ENCODE peak calls at places on chromosomes 1 and 21, in nine cellular contexts. M is body of pancreas; F is CD8-positive, alpha-beta T cell; G is IMR-90; B is hepatocyte; X is K562; O is psoas muscle; U is tibial nerve; K is upper lobe of left lung. H is an unnamed sample.

GRCh38 chr1:113434081-113434873 is 44.0 kb downstream of the MAGI3 start:
- DNase-seq in M (peak; percentile 46), F (no peak), G (no peak), B (peak; percentile 22), X (no peak), O (no peak), U (no peak), K (no peak), H (no peak)

GRCh38 chr1:187396929-187397796 is 568.4 kb downstream of the PLA2G4A start:
- DNase-seq in M (no peak), F (no peak), G (no peak), B (no peak), X (no peak), O (no peak), U (no peak), K (no peak), H (no peak)

GRCh38 chr1:168803696-168804510 is 74.9 kb upstream of the DPT start:
- DNase-seq in M (peak; percentile 20), F (no peak), G (no peak), B (peak; percentile 21), X (no peak), O (no peak), U (no peak), K (no peak), H (no peak)

GRCh38 chr1:116127123-116127847 is 16.1 kb downstream of the MAB21L3 start:
- DNase-seq in M (no peak), F (no peak), G (no peak), B (no peak), X (no peak), O (no peak), U (no peak), K (no peak), H (no peak)

GRCh38 chr1:38243106-38243505 is 196.5 kb upstream of the POU3F1 start:
- DNase-seq in M (no peak), F (no peak), G (no peak), B (peak; percentile 58), X (peak; percentile 35), O (no peak), U (no peak), K (no peak), H (no peak)

GRCh38 chr21:17466166-17466565 is 46.7 kb upstream of the CXADR start:
- DNase-seq in M (peak; percentile 28), F (no peak), G (peak; percentile 83), B (peak; percentile 64), X (no peak), O (no peak), U (no peak), K (peak; percentile 45), H (no peak)

GRCh38 chr1:228016653-228017355 is 10.0 kb downstream of the WNT3A start:
- DNase-seq in M (no peak), F (no peak), G (no peak), B (no peak), X (no peak), O (no peak), U (no peak), K (no peak), H (no peak)

GRCh38 chr1:9766759-9767442 is 56.9 kb downstream of the CLSTN1 start:
- DNase-seq in M (peak; percentile 12), F (no peak), G (peak; percentile 100), B (peak; percentile 23), X (no peak), O (no peak), U (no peak), K (no peak), H (no peak)

GRCh38 chr1:197915797-197916686 is 1.1 kb upstream of the LHX9 start:
- DNase-seq in M (peak; percentile 58), F (no peak), G (peak; percentile 61), B (peak; percentile 76), X (peak; percentile 47), O (peak; percentile 61), U (no peak), K (no peak), H (no peak)

GRCh38 chr1:182629674-182630073 is 25.5 kb upstream of the RGS16 start:
- DNase-seq in M (no peak), F (peak; percentile 58), G (no peak), B (no peak), X (no peak), O (no peak), U (no peak), K (no peak), H (no peak)

GRCh38 chr21:42278750-42279149 is 36.5 kb downstream of the TFF3 start:
- DNase-seq in M (no peak), F (no peak), G (no peak), B (no peak), X (no peak), O (no peak), U (no peak), K (no peak), H (no peak)

GRCh38 chr21:42277593-42277992 is 37.6 kb downstream of the TFF3 start:
- DNase-seq in M (no peak), F (no peak), G (peak; percentile 39), B (no peak), X (no peak), O (no peak), U (no peak), K (no peak), H (no peak)

GRCh38 chr21:42279341-42279871 is 35.8 kb downstream of the TFF3 start:
- DNase-seq in M (no peak), F (no peak), G (no peak), B (no peak), X (no peak), O (no peak), U (no peak), K (no peak), H (no peak)

GRCh38 chr21:42276076-42276475 is 39.1 kb downstream of the TFF3 start:
- DNase-seq in M (no peak), F (no peak), G (no peak), B (no peak), X (no peak), O (no peak), U (no peak), K (no peak), H (no peak)

GRCh38 chr21:42276526-42277154 is 38.6 kb downstream of the TFF3 start:
- DNase-seq in M (no peak), F (no peak), G (no peak), B (no peak), X (no peak), O (no peak), U (no peak), K (no peak), H (no peak)
- TF ChIP-seq CTCF in M (no peak), F (no peak), G (no peak), B (peak; percentile 25), X (no peak), O (no peak), U (no peak), K (no peak), H (no peak)

GRCh38 chr1:101276818-101277217 is 40.0 kb downstream of the S1PR1 start:
- DNase-seq in M (no peak), F (no peak), G (no peak), B (no peak), X (no peak), O (no peak), U (no peak), K (no peak), H (no peak)
- H3K4me3 ChIP-seq in M (no peak overlapping the region), F (no peak overlapping the region), G (no peak overlapping the region), B (no peak overlapping the region), X (no peak overlapping the region), O (no peak overlapping the region), U (no peak overlapping the region), K (no peak overlapping the region), H (no peak overlapping the region)

GRCh38 chr1:8204823-8205222 is 113.1 kb upstream of the SLC45A1 start:
- DNase-seq in M (no peak), F (no peak), G (no peak), B (no peak), X (no peak), O (no peak), U (no peak), K (no peak), H (no peak)
- H3K27ac ChIP-seq in M (no peak overlapping the region), F (no peak overlapping the region), G (no peak overlapping the region), B (peak overlapping the region; percentile 90), X (no peak overlapping the region), O (no peak overlapping the region), U (peak overlapping the region; percentile 76), K (peak overlapping the region; percentile 73), H (no peak overlapping the region)

GRCh38 chr1:25748531-25749205 is 51.3 kb upstream of the SELENON start:
- DNase-seq in M (no peak), F (no peak), G (no peak), B (no peak), X (no peak), O (no peak), U (no peak), K (no peak), H (no peak)

GRCh38 chr1:25754421-25755195 is 45.4 kb upstream of the SELENON start:
- DNase-seq in M (no peak), F (peak; percentile 60), G (no peak), B (no peak), X (no peak), O (no peak), U (no peak), K (no peak), H (no peak)

GRCh38 chr1:25755475-25756125 is 44.4 kb upstream of the SELENON start:
- DNase-seq in M (no peak), F (no peak), G (no peak), B (no peak), X (no peak), O (no peak), U (no peak), K (no peak), H (no peak)

GRCh38 chr1:25747046-25747705 is 52.8 kb upstream of the SELENON start:
- DNase-seq in M (no peak), F (no peak), G (no peak), B (no peak), X (no peak), O (no peak), U (no peak), K (no peak), H (no peak)

DNA sequence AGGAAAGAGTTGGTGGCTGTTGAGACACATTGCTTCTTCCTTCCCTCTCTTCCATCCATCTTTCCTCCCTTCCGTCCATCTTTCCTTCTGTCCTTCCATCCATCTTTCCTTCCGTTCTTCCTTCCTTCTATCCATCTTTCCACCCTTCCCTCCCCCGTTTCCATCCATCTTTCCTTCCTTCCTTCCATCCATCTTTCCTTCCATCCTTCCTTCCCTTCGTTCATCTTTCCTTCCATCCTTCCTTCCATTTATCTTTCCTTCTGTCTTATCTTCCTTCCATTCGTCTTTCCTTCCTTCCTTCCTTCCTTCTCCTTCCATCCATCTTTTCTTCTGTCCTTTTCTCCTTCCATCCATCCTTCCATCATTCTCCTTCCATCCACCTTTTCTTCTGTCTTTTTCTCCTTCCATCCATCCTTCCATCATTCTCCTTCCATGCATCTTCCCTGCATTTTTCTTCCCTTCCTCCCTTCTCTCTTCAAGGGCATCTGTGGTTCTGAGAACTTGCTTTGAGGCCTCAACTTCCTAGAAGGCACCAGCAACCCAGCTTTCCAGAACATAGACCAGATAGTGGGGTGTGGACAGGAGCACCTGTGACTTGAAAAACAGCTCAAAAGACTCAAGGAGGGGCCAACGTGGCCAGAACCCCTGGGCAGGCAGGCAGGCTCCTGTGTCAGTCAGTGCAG is 48.9 kb upstream of the SELENON start:
- DNase-seq in M (no peak), F (no peak), G (no peak), B (no peak), X (no peak), O (no peak), U (no peak), K (no peak), H (no peak)
- TF ChIP-seq CTCF in M (no peak), F (no peak), G (no peak), B (no peak), X (no peak), O (no peak), U (no peak), K (no peak), H (no peak)

GRCh38 chr1:43359696-43360095 is 915 bp downstream of the CDC20 start:
- DNase-seq in M (no peak), F (no peak), G (no peak), B (no peak), X (no peak), O (no peak), U (no peak), K (no peak), H (no peak)
- H3K4me3 ChIP-seq in M (no peak overlapping the region), F (no peak overlapping the region), G (peak overlapping the region; percentile 45), B (no peak overlapping the region), X (peak overlapping the region; percentile 83), O (no peak overlapping the region), U (peak overlapping the region; percentile 78), K (no peak overlapping the region), H (peak overlapping the region; percentile 73)

H was measured in right atrium auricular region.